ENCODE peak calls at places on chromosome 9, in five cellular contexts. X is effector memory CD4-positive, alpha-beta T cell; G is breast epithelium; H is adrenal gland; Q is brain microvascular endothelial cell. I is an unnamed sample. For H3K36me3, the result is how much of the 10 kb centered on the place peaks cover.

GRCh38 chr9:137435980-137436760 is 5.0 kb downstream of the ENTPD8 start:
- DNase-seq in X (no peak), G (peak), H (peak), Q (peak), I (no peak)

GRCh38 chr9:34072410-34072809 is 23.7 kb upstream of the UBAP2 start:
- DNase-seq in X (no peak), G (no peak), H (no peak), Q (no peak), I (no peak)

GRCh38 chr9:107667700-107668099 is 178.1 kb upstream of the KLF4 start:
- DNase-seq in X (no peak), G (no peak), H (peak), Q (no peak), I (no peak)

GRCh38 chr9:38207247-38207778 is 138.3 kb upstream of the SHB start:
- DNase-seq in X (no peak), G (no peak), H (peak), Q (no peak), I (peak)

GRCh38 chr9:38259519-38260218 is 132.8 kb upstream of the ALDH1B1 start:
- DNase-seq in X (no peak), G (no peak), H (no peak), Q (no peak), I (no peak)

GRCh38 chr9:106287108-106287631 is 575.8 kb upstream of the ZNF462 start:
- DNase-seq in X (no peak), G (no peak), H (peak), Q (no peak), I (no peak)

GRCh38 chr9:88236531-88237453 is 98.5 kb upstream of the SPATA31C2 start:
- DNase-seq in X (no peak), G (no peak), H (no peak), Q (no peak), I (no peak)

GRCh38 chr9:108186996-108187395 is 668.8 kb downstream of the ACTL7B start:
- DNase-seq in X (no peak), G (no peak), H (no peak), Q (peak), I (no peak)

GRCh38 chr9:86405086-86405491 is 50.9 kb upstream of the TUT7 start:
- DNase-seq in X (no peak), G (no peak), H (no peak), Q (no peak), I (no peak)

GRCh38 chr9:5301544-5301943 is 3.0 kb downstream of the RLN2 start:
- DNase-seq in X (peak), G (no peak), H (no peak), Q (no peak), I (no peak)

GRCh38 chr9:114968710-114969109 is 38.3 kb upstream of the TNFSF8 start:
- DNase-seq in X (no peak), G (no peak), H (no peak), Q (peak), I (no peak)

GRCh38 chr9:129633848-129634247 is 7.9 kb downstream of the NTMT1 start:
- DNase-seq in X (no peak), G (no peak), H (no peak), Q (no peak), I (no peak)
- H3K36me3 ChIP-seq in X (half or more), G (under half), H (under half), Q (half or more), I (half or more)

GRCh38 chr9:96644137-96644536 is 11.0 kb downstream of the PRXL2C start:
- DNase-seq in X (no peak), G (no peak), H (no peak), Q (no peak), I (no peak)
- H3K36me3 ChIP-seq in X (under half), G (under half), H (under half), Q (under half), I (under half)

GRCh38 chr9:2800385-2801179 is 43.3 kb downstream of the PUM3 start:
- DNase-seq in X (no peak), G (no peak), H (no peak), Q (no peak), I (no peak)
- H3K36me3 ChIP-seq in X (half or more), G (under half), H (under half), Q (under half), I (under half)

GRCh38 chr9:93077811-93078210 is 18.2 kb upstream of the CARD19 start:
- DNase-seq in X (no peak), G (no peak), H (no peak), Q (no peak), I (no peak)

GRCh38 chr9:93079371-93079770 is 16.6 kb upstream of the CARD19 start:
- DNase-seq in X (no peak), G (peak), H (no peak), Q (no peak), I (peak)

GRCh38 chr9:93076792-93077128 is 18.3 kb downstream of the SUSD3 start:
- DNase-seq in X (no peak), G (no peak), H (no peak), Q (no peak), I (no peak)

GRCh38 chr9:93076101-93076791 is 17.7 kb downstream of the SUSD3 start:
- DNase-seq in X (no peak), G (no peak), H (no peak), Q (no peak), I (no peak)

GRCh38 chr9:93077367-93077766 is 18.6 kb upstream of the CARD19 start:
- DNase-seq in X (no peak), G (no peak), H (no peak), Q (no peak), I (no peak)
- H3K36me3 ChIP-seq in X (under half), G (under half), H (under half), Q (under half), I (under half)

DNA sequence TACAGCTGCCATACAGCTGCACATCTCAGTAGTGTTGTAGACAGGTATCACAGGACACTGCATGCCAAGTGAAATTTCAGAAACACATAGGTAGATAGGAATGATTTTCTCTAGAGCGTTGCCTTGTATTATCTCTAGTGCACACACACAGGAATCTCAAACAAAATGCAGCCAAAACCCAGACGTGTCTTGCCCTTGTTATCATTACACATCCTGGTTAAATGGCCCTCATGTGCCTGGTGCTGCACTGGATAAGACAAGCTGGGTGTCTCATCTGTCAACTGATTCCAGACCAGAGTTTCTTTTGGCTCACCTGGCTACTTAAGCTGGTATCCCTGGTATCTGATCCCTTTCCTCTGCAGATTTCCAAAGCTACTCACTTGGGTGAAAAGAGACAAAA is 59.7 kb downstream of the SAXO1 start:
- DNase-seq in X (no peak), G (no peak), H (no peak), Q (no peak), I (no peak)
- H3K36me3 ChIP-seq in X (under half), G (under half), H (under half), Q (under half), I (under half)

I was measured in suprapubic skin.